ENCODE peak calls at places on chromosome 12, in ten cellular contexts. One of them, this sample, is unnamed.

GRCh38 chr12:67693895-67694294 is 45.4 kb downstream of the DYRK2 start:
- DNase-seq in CD4-positive, alpha-beta T cell: no peak
- DNase-seq in SHP77: no peak
- DNase-seq in GM13976: no peak
- DNase-seq in lower leg skin: no peak
- DNase-seq in naive thymus-derived CD8-positive, alpha-beta T cell: no peak
- DNase-seq in cerebellum: no peak
- DNase-seq in lung: no peak
- DNase-seq in stromal cell of bone marrow: no peak
- DNase-seq in T47D: no peak
- DNase-seq in this sample: no peak

GRCh38 chr12:70609203-70609602 is 28.0 kb downstream of the PTPRB start:
- DNase-seq in GM13976: no peak
- DNase-seq in SHP77: no peak
- DNase-seq in stromal cell of bone marrow: no peak
- DNase-seq in naive thymus-derived CD8-positive, alpha-beta T cell: no peak
- DNase-seq in lung: no peak
- DNase-seq in T47D: no peak
- DNase-seq in lower leg skin: no peak
- DNase-seq in cerebellum: no peak
- DNase-seq in CD4-positive, alpha-beta T cell: no peak
- DNase-seq in this sample: no peak

GRCh38 chr12:46136239-46136638 is 132.6 kb downstream of the SLC38A1 start:
- DNase-seq in GM13976: no peak
- DNase-seq in stromal cell of bone marrow: no peak
- DNase-seq in lung: no peak
- DNase-seq in cerebellum: no peak
- DNase-seq in naive thymus-derived CD8-positive, alpha-beta T cell: no peak
- DNase-seq in lower leg skin: no peak
- DNase-seq in T47D: no peak
- DNase-seq in SHP77: no peak
- DNase-seq in CD4-positive, alpha-beta T cell: no peak
- DNase-seq in this sample: no peak

GRCh38 chr12:39902823-39903222 is 203.1 kb downstream of the SLC2A13 start:
- DNase-seq in CD4-positive, alpha-beta T cell: no peak
- DNase-seq in SHP77: no peak
- DNase-seq in GM13976: no peak
- DNase-seq in lower leg skin: no peak
- DNase-seq in naive thymus-derived CD8-positive, alpha-beta T cell: no peak
- DNase-seq in lung: no peak
- DNase-seq in stromal cell of bone marrow: no peak
- DNase-seq in T47D: no peak
- DNase-seq in cerebellum: no peak
- DNase-seq in this sample: no peak

GRCh38 chr12:71840226-71840847 is 778 bp downstream of the TBC1D15 start:
- DNase-seq in stromal cell of bone marrow: peak
- DNase-seq in naive thymus-derived CD8-positive, alpha-beta T cell: no peak
- DNase-seq in lung: no peak
- DNase-seq in T47D: no peak
- DNase-seq in cerebellum: no peak
- DNase-seq in GM13976: no peak
- DNase-seq in CD4-positive, alpha-beta T cell: peak
- DNase-seq in lower leg skin: no peak
- DNase-seq in SHP77: no peak
- DNase-seq in this sample: no peak

GRCh38 chr12:93219947-93220346 is 157.8 kb upstream of the NUDT4 start:
- DNase-seq in GM13976: no peak
- DNase-seq in T47D: no peak
- DNase-seq in cerebellum: no peak
- DNase-seq in SHP77: no peak
- DNase-seq in lower leg skin: no peak
- DNase-seq in lung: no peak
- DNase-seq in CD4-positive, alpha-beta T cell: no peak
- DNase-seq in stromal cell of bone marrow: no peak
- DNase-seq in naive thymus-derived CD8-positive, alpha-beta T cell: no peak
- DNase-seq in this sample: no peak

GRCh38 chr12:48388938-48389337 is 38.2 kb upstream of the ZNF641 start:
- DNase-seq in CD4-positive, alpha-beta T cell: no peak
- DNase-seq in GM13976: no peak
- DNase-seq in cerebellum: no peak
- DNase-seq in naive thymus-derived CD8-positive, alpha-beta T cell: no peak
- DNase-seq in T47D: no peak
- DNase-seq in lower leg skin: no peak
- DNase-seq in SHP77: no peak
- DNase-seq in stromal cell of bone marrow: no peak
- DNase-seq in lung: no peak
- DNase-seq in this sample: no peak

GRCh38 chr12:31590730-31591307 is at the start of gene DENND5B:
- DNase-seq in GM13976: peak
- DNase-seq in cerebellum: peak
- DNase-seq in SHP77: peak
- DNase-seq in CD4-positive, alpha-beta T cell: no peak
- DNase-seq in naive thymus-derived CD8-positive, alpha-beta T cell: peak
- DNase-seq in T47D: peak
- DNase-seq in lung: peak
- DNase-seq in lower leg skin: peak
- DNase-seq in stromal cell of bone marrow: peak
- DNase-seq in this sample: peak

GRCh38 chr12:108559748-108560147 is 1.2 kb downstream of the SART3 start:
- DNase-seq in T47D: no peak
- DNase-seq in CD4-positive, alpha-beta T cell: no peak
- DNase-seq in SHP77: no peak
- DNase-seq in naive thymus-derived CD8-positive, alpha-beta T cell: no peak
- DNase-seq in GM13976: no peak
- DNase-seq in cerebellum: no peak
- DNase-seq in stromal cell of bone marrow: no peak
- DNase-seq in lower leg skin: no peak
- DNase-seq in lung: no peak
- DNase-seq in this sample: no peak

GRCh38 chr12:31517994-31518393 is 72.9 kb downstream of the DENND5B start:
- DNase-seq in stromal cell of bone marrow: no peak
- DNase-seq in GM13976: no peak
- DNase-seq in cerebellum: no peak
- DNase-seq in T47D: no peak
- DNase-seq in SHP77: no peak
- DNase-seq in CD4-positive, alpha-beta T cell: no peak
- DNase-seq in lung: no peak
- DNase-seq in lower leg skin: no peak
- DNase-seq in naive thymus-derived CD8-positive, alpha-beta T cell: no peak
- DNase-seq in this sample: peak

GRCh38 chr12:12070149-12070548 is 590 bp upstream of the BCL2L14 start:
- DNase-seq in SHP77: no peak
- DNase-seq in T47D: no peak
- DNase-seq in cerebellum: no peak
- DNase-seq in CD4-positive, alpha-beta T cell: no peak
- DNase-seq in lower leg skin: no peak
- DNase-seq in lung: no peak
- DNase-seq in naive thymus-derived CD8-positive, alpha-beta T cell: no peak
- DNase-seq in GM13976: no peak
- DNase-seq in stromal cell of bone marrow: no peak
- DNase-seq in this sample: no peak

GRCh38 chr12:2638273-2639019 is 156.3 kb upstream of the FKBP4 start:
- DNase-seq in lung: no peak
- DNase-seq in GM13976: no peak
- DNase-seq in cerebellum: no peak
- DNase-seq in lower leg skin: peak
- DNase-seq in naive thymus-derived CD8-positive, alpha-beta T cell: no peak
- DNase-seq in stromal cell of bone marrow: no peak
- DNase-seq in T47D: no peak
- DNase-seq in SHP77: no peak
- DNase-seq in CD4-positive, alpha-beta T cell: no peak
- DNase-seq in this sample: no peak

GRCh38 chr12:68745376-68745903 is 536 bp upstream of the SLC35E3 start:
- DNase-seq in SHP77: no peak
- DNase-seq in naive thymus-derived CD8-positive, alpha-beta T cell: no peak
- DNase-seq in lung: no peak
- DNase-seq in stromal cell of bone marrow: no peak
- DNase-seq in CD4-positive, alpha-beta T cell: no peak
- DNase-seq in cerebellum: no peak
- DNase-seq in lower leg skin: no peak
- DNase-seq in GM13976: no peak
- DNase-seq in T47D: no peak
- DNase-seq in this sample: no peak

GRCh38 chr12:15276088-15276698 is 46.1 kb upstream of the PTPRO start:
- DNase-seq in lower leg skin: no peak
- DNase-seq in naive thymus-derived CD8-positive, alpha-beta T cell: no peak
- DNase-seq in SHP77: no peak
- DNase-seq in stromal cell of bone marrow: peak
- DNase-seq in GM13976: peak
- DNase-seq in T47D: peak
- DNase-seq in cerebellum: peak
- DNase-seq in lung: no peak
- DNase-seq in CD4-positive, alpha-beta T cell: no peak
- DNase-seq in this sample: peak

GRCh38 chr12:51868821-51869489 is 18.9 kb upstream of the ANKRD33 start:
- DNase-seq in naive thymus-derived CD8-positive, alpha-beta T cell: no peak
- DNase-seq in stromal cell of bone marrow: no peak
- DNase-seq in lung: no peak
- DNase-seq in SHP77: no peak
- DNase-seq in GM13976: peak
- DNase-seq in cerebellum: peak
- DNase-seq in T47D: no peak
- DNase-seq in lower leg skin: no peak
- DNase-seq in CD4-positive, alpha-beta T cell: no peak
- DNase-seq in this sample: peak

GRCh38 chr12:53060721-53061276 is 10.9 kb downstream of the TNS2 start:
- DNase-seq in cerebellum: no peak
- DNase-seq in GM13976: no peak
- DNase-seq in CD4-positive, alpha-beta T cell: no peak
- DNase-seq in T47D: no peak
- DNase-seq in lower leg skin: peak
- DNase-seq in stromal cell of bone marrow: no peak
- DNase-seq in naive thymus-derived CD8-positive, alpha-beta T cell: no peak
- DNase-seq in lung: peak
- DNase-seq in SHP77: peak
- DNase-seq in this sample: no peak

GRCh38 chr12:131829351-131829794 is 1.2 kb downstream of the MMP17 start:
- DNase-seq in GM13976: no peak
- DNase-seq in lower leg skin: peak
- DNase-seq in cerebellum: no peak
- DNase-seq in CD4-positive, alpha-beta T cell: no peak
- DNase-seq in stromal cell of bone marrow: no peak
- DNase-seq in SHP77: no peak
- DNase-seq in lung: no peak
- DNase-seq in naive thymus-derived CD8-positive, alpha-beta T cell: no peak
- DNase-seq in T47D: no peak
- DNase-seq in this sample: no peak

GRCh38 chr12:6069452-6070093 is 54.9 kb downstream of the VWF start:
- DNase-seq in lower leg skin: no peak
- DNase-seq in SHP77: no peak
- DNase-seq in CD4-positive, alpha-beta T cell: no peak
- DNase-seq in cerebellum: no peak
- DNase-seq in stromal cell of bone marrow: peak
- DNase-seq in GM13976: no peak
- DNase-seq in lung: peak
- DNase-seq in T47D: no peak
- DNase-seq in naive thymus-derived CD8-positive, alpha-beta T cell: no peak
- DNase-seq in this sample: no peak

GRCh38 chr12:14952295-14952995 is 9.0 kb downstream of the ARHGDIB start:
- DNase-seq in stromal cell of bone marrow: peak
- DNase-seq in cerebellum: no peak
- DNase-seq in lung: no peak
- DNase-seq in SHP77: no peak
- DNase-seq in GM13976: peak
- DNase-seq in lower leg skin: no peak
- DNase-seq in T47D: no peak
- DNase-seq in CD4-positive, alpha-beta T cell: no peak
- DNase-seq in naive thymus-derived CD8-positive, alpha-beta T cell: no peak
- DNase-seq in this sample: no peak

GRCh38 chr12:51370667-51371066 is 20.5 kb downstream of the GALNT6 start:
- DNase-seq in SHP77: no peak
- DNase-seq in lower leg skin: no peak
- DNase-seq in stromal cell of bone marrow: no peak
- DNase-seq in T47D: no peak
- DNase-seq in naive thymus-derived CD8-positive, alpha-beta T cell: no peak
- DNase-seq in CD4-positive, alpha-beta T cell: no peak
- DNase-seq in cerebellum: no peak
- DNase-seq in GM13976: no peak
- DNase-seq in lung: no peak
- DNase-seq in this sample: no peak

GRCh38 chr12:128267246-128267622 is 264 bp downstream of the TMEM132C start:
- DNase-seq in stromal cell of bone marrow: no peak
- DNase-seq in naive thymus-derived CD8-positive, alpha-beta T cell: no peak
- DNase-seq in GM13976: peak
- DNase-seq in T47D: no peak
- DNase-seq in SHP77: no peak
- DNase-seq in CD4-positive, alpha-beta T cell: no peak
- DNase-seq in lower leg skin: no peak
- DNase-seq in cerebellum: no peak
- DNase-seq in lung: no peak
- DNase-seq in this sample: no peak

GRCh38 chr12:132121283-132121682 is 22.8 kb downstream of the DDX51 start:
- DNase-seq in lower leg skin: no peak
- DNase-seq in GM13976: no peak
- DNase-seq in lung: no peak
- DNase-seq in cerebellum: no peak
- DNase-seq in naive thymus-derived CD8-positive, alpha-beta T cell: no peak
- DNase-seq in SHP77: no peak
- DNase-seq in stromal cell of bone marrow: no peak
- DNase-seq in CD4-positive, alpha-beta T cell: no peak
- DNase-seq in T47D: no peak
- DNase-seq in this sample: no peak

GRCh38 chr12:115325858-115326257 is 641.9 kb upstream of the TBX3 start:
- DNase-seq in stromal cell of bone marrow: no peak
- DNase-seq in naive thymus-derived CD8-positive, alpha-beta T cell: no peak
- DNase-seq in lung: no peak
- DNase-seq in GM13976: no peak
- DNase-seq in lower leg skin: no peak
- DNase-seq in SHP77: peak
- DNase-seq in cerebellum: no peak
- DNase-seq in T47D: no peak
- DNase-seq in CD4-positive, alpha-beta T cell: no peak
- DNase-seq in this sample: no peak

GRCh38 chr12:6996040-6996441 is 22.2 kb downstream of the LPCAT3 start:
- DNase-seq in lung: no peak
- DNase-seq in GM13976: no peak
- DNase-seq in naive thymus-derived CD8-positive, alpha-beta T cell: no peak
- DNase-seq in stromal cell of bone marrow: no peak
- DNase-seq in T47D: no peak
- DNase-seq in SHP77: no peak
- DNase-seq in cerebellum: peak
- DNase-seq in lower leg skin: no peak
- DNase-seq in CD4-positive, alpha-beta T cell: no peak
- DNase-seq in this sample: peak

GRCh38 chr12:46005151-46005797 is 14.9 kb upstream of the SCAF11 start:
- DNase-seq in lung: no peak
- DNase-seq in CD4-positive, alpha-beta T cell: no peak
- DNase-seq in stromal cell of bone marrow: no peak
- DNase-seq in SHP77: no peak
- DNase-seq in naive thymus-derived CD8-positive, alpha-beta T cell: no peak
- DNase-seq in T47D: no peak
- DNase-seq in GM13976: no peak
- DNase-seq in cerebellum: no peak
- DNase-seq in lower leg skin: no peak
- DNase-seq in this sample: no peak

GRCh38 chr12:47807338-47807737 is 12.4 kb downstream of the HDAC7 start:
- DNase-seq in naive thymus-derived CD8-positive, alpha-beta T cell: no peak
- DNase-seq in cerebellum: no peak
- DNase-seq in CD4-positive, alpha-beta T cell: no peak
- DNase-seq in lower leg skin: no peak
- DNase-seq in T47D: no peak
- DNase-seq in stromal cell of bone marrow: no peak
- DNase-seq in lung: no peak
- DNase-seq in GM13976: no peak
- DNase-seq in SHP77: no peak
- DNase-seq in this sample: no peak

GRCh38 chr12:64236549-64236948 is 14.5 kb upstream of the KICS2 start:
- DNase-seq in SHP77: no peak
- DNase-seq in CD4-positive, alpha-beta T cell: no peak
- DNase-seq in T47D: no peak
- DNase-seq in GM13976: no peak
- DNase-seq in lung: no peak
- DNase-seq in naive thymus-derived CD8-positive, alpha-beta T cell: no peak
- DNase-seq in stromal cell of bone marrow: no peak
- DNase-seq in cerebellum: no peak
- DNase-seq in lower leg skin: no peak
- DNase-seq in this sample: no peak

GRCh38 chr12:52710744-52711143 is 7.4 kb upstream of the KRT77 start:
- DNase-seq in lung: no peak
- DNase-seq in naive thymus-derived CD8-positive, alpha-beta T cell: no peak
- DNase-seq in CD4-positive, alpha-beta T cell: no peak
- DNase-seq in GM13976: no peak
- DNase-seq in T47D: no peak
- DNase-seq in stromal cell of bone marrow: no peak
- DNase-seq in cerebellum: no peak
- DNase-seq in SHP77: no peak
- DNase-seq in lower leg skin: no peak
- DNase-seq in this sample: no peak